ENCODE peak calls at places on chromosomes 1 and 21, in four cellular contexts. One of them, this sample, is unnamed.

GRCh38 chr1:118317836-118318614 is 133.0 kb upstream of the SPAG17 start:
- DNase-seq in NCI-H2171 treated with DMSO at 0.1 percent for 48 hours: peak
- DNase-seq in NCI-H1105: no peak
- DNase-seq in NCI-H2081: no peak
- DNase-seq in this sample: no peak

GRCh38 chr21:37878946-37879660 is 37.2 kb downstream of the KCNJ6 start:
- DNase-seq in NCI-H1105: peak
- DNase-seq in NCI-H2081: no peak
- DNase-seq in NCI-H2171 treated with DMSO at 0.1 percent for 48 hours: peak
- DNase-seq in this sample: peak

GRCh38 chr1:38489844-38490270 is 369.7 kb downstream of the RRAGC start:
- DNase-seq in NCI-H2081: peak
- DNase-seq in NCI-H2171 treated with DMSO at 0.1 percent for 48 hours: no peak
- DNase-seq in NCI-H1105: no peak
- DNase-seq in this sample: peak

GRCh38 chr1:245448858-245449534 is 294.2 kb downstream of the KIF26B start:
- DNase-seq in NCI-H2081: no peak
- DNase-seq in NCI-H1105: no peak
- DNase-seq in NCI-H2171 treated with DMSO at 0.1 percent for 48 hours: no peak
- DNase-seq in this sample: peak

GRCh38 chr1:21590116-21590905 is 78.8 kb downstream of the RAP1GAP start:
- DNase-seq in NCI-H2081: peak
- DNase-seq in NCI-H2171 treated with DMSO at 0.1 percent for 48 hours: peak
- DNase-seq in NCI-H1105: peak
- DNase-seq in this sample: no peak

GRCh38 chr1:221548942-221549341 is 192.9 kb downstream of the DUSP10 start:
- DNase-seq in NCI-H2081: no peak
- DNase-seq in NCI-H2171 treated with DMSO at 0.1 percent for 48 hours: no peak
- DNase-seq in NCI-H1105: no peak
- DNase-seq in this sample: no peak

GRCh38 chr1:201850053-201850397 is 21.1 kb downstream of the IPO9 start:
- DNase-seq in NCI-H2081: no peak
- DNase-seq in NCI-H2171 treated with DMSO at 0.1 percent for 48 hours: no peak
- DNase-seq in NCI-H1105: no peak
- DNase-seq in this sample: peak

GRCh38 chr1:8121261-8122159 is 95.4 kb upstream of the ERRFI1 start:
- DNase-seq in NCI-H1105: no peak
- DNase-seq in NCI-H2081: no peak
- DNase-seq in NCI-H2171 treated with DMSO at 0.1 percent for 48 hours: no peak
- DNase-seq in this sample: peak

GRCh38 chr1:86782482-86782881 is 78.1 kb downstream of the SH3GLB1 start:
- DNase-seq in NCI-H2171 treated with DMSO at 0.1 percent for 48 hours: no peak
- DNase-seq in NCI-H2081: no peak
- DNase-seq in NCI-H1105: no peak
- DNase-seq in this sample: no peak

GRCh38 chr1:117038236-117038635 is 21.9 kb upstream of the TTF2 start:
- DNase-seq in NCI-H2171 treated with DMSO at 0.1 percent for 48 hours: no peak
- DNase-seq in NCI-H1105: no peak
- DNase-seq in NCI-H2081: no peak
- DNase-seq in this sample: no peak

GRCh38 chr1:10724948-10725852 is 71.2 kb downstream of the CASZ1 start:
- DNase-seq in NCI-H2081: peak
- DNase-seq in NCI-H1105: peak
- DNase-seq in NCI-H2171 treated with DMSO at 0.1 percent for 48 hours: peak
- DNase-seq in this sample: no peak

GRCh38 chr1:58573138-58573537 is 3.9 kb downstream of the TACSTD2 start:
- DNase-seq in NCI-H2081: no peak
- DNase-seq in NCI-H2171 treated with DMSO at 0.1 percent for 48 hours: no peak
- DNase-seq in NCI-H1105: no peak
- DNase-seq in this sample: peak

GRCh38 chr1:232538224-232538942 is 91.5 kb downstream of the SIPA1L2 start:
- DNase-seq in NCI-H1105: no peak
- DNase-seq in NCI-H2171 treated with DMSO at 0.1 percent for 48 hours: no peak
- DNase-seq in NCI-H2081: no peak
- DNase-seq in this sample: peak

GRCh38 chr1:77594366-77595112 is 87.9 kb downstream of the ZZZ3 start:
- DNase-seq in NCI-H2171 treated with DMSO at 0.1 percent for 48 hours: peak
- DNase-seq in NCI-H2081: no peak
- DNase-seq in NCI-H1105: peak
- DNase-seq in this sample: peak

GRCh38 chr1:33130297-33130696 is 49.3 kb downstream of the AZIN2 start:
- DNase-seq in NCI-H2171 treated with DMSO at 0.1 percent for 48 hours: no peak
- DNase-seq in NCI-H1105: no peak
- DNase-seq in NCI-H2081: no peak
- DNase-seq in this sample: peak

GRCh38 chr1:214574598-214575411 is 23.4 kb upstream of the PTPN14 start:
- DNase-seq in NCI-H1105: no peak
- DNase-seq in NCI-H2081: no peak
- DNase-seq in NCI-H2171 treated with DMSO at 0.1 percent for 48 hours: no peak
- DNase-seq in this sample: peak

GRCh38 chr1:236604218-236605029 is at the start of gene HEATR1:
- DNase-seq in NCI-H2081: peak
- DNase-seq in NCI-H1105: peak
- DNase-seq in NCI-H2171 treated with DMSO at 0.1 percent for 48 hours: peak
- DNase-seq in this sample: peak

GRCh38 chr1:117595993-117596720 is 9.7 kb upstream of the TENT5C start:
- DNase-seq in NCI-H1105: no peak
- DNase-seq in NCI-H2171 treated with DMSO at 0.1 percent for 48 hours: no peak
- DNase-seq in NCI-H2081: no peak
- DNase-seq in this sample: no peak

GRCh38 chr1:87869563-87869962 is 540.9 kb downstream of the LMO4 start:
- DNase-seq in NCI-H1105: no peak
- DNase-seq in NCI-H2081: no peak
- DNase-seq in NCI-H2171 treated with DMSO at 0.1 percent for 48 hours: no peak
- DNase-seq in this sample: peak

GRCh38 chr1:25232027-25232865 is at the start of gene SYF2:
- DNase-seq in NCI-H2171 treated with DMSO at 0.1 percent for 48 hours: peak
- DNase-seq in NCI-H1105: peak
- DNase-seq in NCI-H2081: peak
- DNase-seq in this sample: peak

GRCh38 chr1:101388904-101389546 is 152.2 kb downstream of the S1PR1 start:
- DNase-seq in NCI-H1105: no peak
- DNase-seq in NCI-H2081: no peak
- DNase-seq in NCI-H2171 treated with DMSO at 0.1 percent for 48 hours: no peak
- DNase-seq in this sample: no peak

GRCh38 chr1:212070720-212071302 is 35.3 kb downstream of the DTL start:
- DNase-seq in NCI-H2081: peak
- DNase-seq in NCI-H2171 treated with DMSO at 0.1 percent for 48 hours: peak
- DNase-seq in NCI-H1105: peak
- DNase-seq in this sample: peak

This sample was measured in bronchial epithelial cell.